ENCODE peak calls at places on chromosomes 7 and 10, in five cellular contexts. One of them, this sample, is unnamed.

GRCh38 chr7:130309986-130310385 is 17.0 kb downstream of the CPA4 start:
- DNase-seq in thoracic aorta: no peak
- DNase-seq in activated naive CD8-positive, alpha-beta T cell treated with anti-CD3 and anti-CD28 coated beads, Interleukin-2, amount 10 ng/mL, durations not matched to agents 7 days and 5 days: no peak
- DNase-seq in H54: no peak
- DNase-seq in right cardiac atrium: no peak
- DNase-seq in this sample: no peak

GRCh38 chr10:51368943-51369342 is 294.7 kb downstream of the PRKG1 start:
- DNase-seq in activated naive CD8-positive, alpha-beta T cell treated with anti-CD3 and anti-CD28 coated beads, Interleukin-2, amount 10 ng/mL, durations not matched to agents 7 days and 5 days: no peak
- DNase-seq in thoracic aorta: no peak
- DNase-seq in H54: no peak
- DNase-seq in right cardiac atrium: no peak
- DNase-seq in this sample: no peak

GRCh38 chr7:125814030-125814535 is 884.5 kb upstream of the POT1 start:
- DNase-seq in H54: no peak
- DNase-seq in right cardiac atrium: no peak
- DNase-seq in thoracic aorta: no peak
- DNase-seq in activated naive CD8-positive, alpha-beta T cell treated with anti-CD3 and anti-CD28 coated beads, Interleukin-2, amount 10 ng/mL, durations not matched to agents 7 days and 5 days: no peak
- DNase-seq in this sample: no peak

GRCh38 chr10:106655165-106655564 is 509.3 kb downstream of the SORCS1 start:
- DNase-seq in right cardiac atrium: no peak
- DNase-seq in thoracic aorta: no peak
- DNase-seq in activated naive CD8-positive, alpha-beta T cell treated with anti-CD3 and anti-CD28 coated beads, Interleukin-2, amount 10 ng/mL, durations not matched to agents 7 days and 5 days: no peak
- DNase-seq in H54: no peak
- DNase-seq in this sample: no peak

GRCh38 chr7:108455524-108455832 is 758 bp downstream of the NRCAM start:
- DNase-seq in right cardiac atrium: peak
- DNase-seq in activated naive CD8-positive, alpha-beta T cell treated with anti-CD3 and anti-CD28 coated beads, Interleukin-2, amount 10 ng/mL, durations not matched to agents 7 days and 5 days: peak
- DNase-seq in H54: no peak
- DNase-seq in thoracic aorta: no peak
- DNase-seq in this sample: no peak

GRCh38 chr7:137453356-137453755 is 109.8 kb upstream of the PTN start:
- DNase-seq in thoracic aorta: no peak
- DNase-seq in H54: no peak
- DNase-seq in right cardiac atrium: no peak
- DNase-seq in activated naive CD8-positive, alpha-beta T cell treated with anti-CD3 and anti-CD28 coated beads, Interleukin-2, amount 10 ng/mL, durations not matched to agents 7 days and 5 days: no peak
- DNase-seq in this sample: no peak

GRCh38 chr10:34748357-34748756 is 66.7 kb downstream of the PARD3 start:
- DNase-seq in thoracic aorta: no peak
- DNase-seq in activated naive CD8-positive, alpha-beta T cell treated with anti-CD3 and anti-CD28 coated beads, Interleukin-2, amount 10 ng/mL, durations not matched to agents 7 days and 5 days: no peak
- DNase-seq in right cardiac atrium: no peak
- DNase-seq in H54: no peak
- DNase-seq in this sample: no peak

GRCh38 chr10:1874533-1874932 is 137.2 kb upstream of the ADARB2 start:
- DNase-seq in right cardiac atrium: no peak
- DNase-seq in activated naive CD8-positive, alpha-beta T cell treated with anti-CD3 and anti-CD28 coated beads, Interleukin-2, amount 10 ng/mL, durations not matched to agents 7 days and 5 days: no peak
- DNase-seq in H54: no peak
- DNase-seq in thoracic aorta: no peak
- DNase-seq in this sample: no peak

GRCh38 chr10:49619613-49620012 is 5.8 kb downstream of the CHAT start:
- DNase-seq in H54: no peak
- DNase-seq in right cardiac atrium: no peak
- DNase-seq in activated naive CD8-positive, alpha-beta T cell treated with anti-CD3 and anti-CD28 coated beads, Interleukin-2, amount 10 ng/mL, durations not matched to agents 7 days and 5 days: peak
- DNase-seq in thoracic aorta: no peak
- DNase-seq in this sample: no peak

GRCh38 chr10:118754132-118754555 is 626 bp downstream of the CACUL1 start:
- DNase-seq in right cardiac atrium: peak
- DNase-seq in thoracic aorta: no peak
- DNase-seq in H54: peak
- DNase-seq in activated naive CD8-positive, alpha-beta T cell treated with anti-CD3 and anti-CD28 coated beads, Interleukin-2, amount 10 ng/mL, durations not matched to agents 7 days and 5 days: no peak
- DNase-seq in this sample: no peak

GRCh38 chr10:33335800-33336605 is 1.5 kb upstream of the NRP1 start:
- DNase-seq in activated naive CD8-positive, alpha-beta T cell treated with anti-CD3 and anti-CD28 coated beads, Interleukin-2, amount 10 ng/mL, durations not matched to agents 7 days and 5 days: peak
- DNase-seq in right cardiac atrium: peak
- DNase-seq in thoracic aorta: no peak
- DNase-seq in H54: peak
- DNase-seq in this sample: no peak

GRCh38 chr7:108097703-108098102 is 32.5 kb downstream of the LAMB4 start:
- DNase-seq in thoracic aorta: no peak
- DNase-seq in activated naive CD8-positive, alpha-beta T cell treated with anti-CD3 and anti-CD28 coated beads, Interleukin-2, amount 10 ng/mL, durations not matched to agents 7 days and 5 days: no peak
- DNase-seq in right cardiac atrium: no peak
- DNase-seq in H54: no peak
- DNase-seq in this sample: no peak

GRCh38 chr10:76736392-76736791 is 901.2 kb downstream of the KCNMA1 start:
- DNase-seq in H54: no peak
- DNase-seq in thoracic aorta: no peak
- DNase-seq in activated naive CD8-positive, alpha-beta T cell treated with anti-CD3 and anti-CD28 coated beads, Interleukin-2, amount 10 ng/mL, durations not matched to agents 7 days and 5 days: no peak
- DNase-seq in right cardiac atrium: no peak
- DNase-seq in this sample: no peak

GRCh38 chr10:1166101-1166827 is 110.1 kb downstream of the WDR37 start:
- DNase-seq in thoracic aorta: no peak
- DNase-seq in activated naive CD8-positive, alpha-beta T cell treated with anti-CD3 and anti-CD28 coated beads, Interleukin-2, amount 10 ng/mL, durations not matched to agents 7 days and 5 days: no peak
- DNase-seq in right cardiac atrium: peak
- DNase-seq in H54: no peak
- DNase-seq in this sample: no peak

This sample was measured in KG1.